ENCODE peak calls at places on chromosome 20, in nine cellular contexts. J, C, D, H, A, V, M, L and I are unnamed samples.

GRCh38 chr20:25444556-25444955 is 37.1 kb downstream of the GINS1 start:
- DNase-seq in H (no peak), V (no peak), A (no peak), J (no peak), L (no peak), C (no peak), M (no peak), D (no peak), I (no peak)

GRCh38 chr20:61436674-61437279 is 184.7 kb downstream of the CDH4 start:
- DNase-seq in A (peak), J (no peak), M (no peak), C (no peak), L (no peak), D (no peak), V (peak), H (peak), I (no peak)

GRCh38 chr20:46078954-46079353 is 10.8 kb downstream of the NCOA5 start:
- DNase-seq in C (no peak), A (no peak), V (no peak), H (peak), J (no peak), D (no peak), M (no peak), L (no peak), I (no peak)

GRCh38 chr20:56566621-56567020 is 33.6 kb downstream of the FAM209B start:
- DNase-seq in C (peak), M (peak), L (no peak), V (no peak), J (no peak), D (no peak), H (no peak), A (no peak), I (peak)

GRCh38 chr20:3572151-3572550 is 91.0 kb downstream of the GFRA4 start:
- DNase-seq in J (no peak), M (no peak), H (no peak), D (no peak), C (no peak), V (no peak), L (no peak), A (peak), I (no peak)

GRCh38 chr20:34675561-34675960 is 1.3 kb downstream of the PIGU start:
- DNase-seq in H (no peak), L (no peak), C (no peak), J (no peak), A (no peak), M (no peak), D (no peak), V (no peak), I (no peak)

GRCh38 chr20:34546751-34547181 is 11.8 kb upstream of the MAP1LC3A start:
- DNase-seq in V (no peak), J (no peak), H (no peak), L (no peak), M (no peak), A (no peak), D (no peak), C (no peak), I (no peak)

GRCh38 chr20:61659652-61660346 is 405.9 kb downstream of the TAF4 start:
- DNase-seq in J (no peak), H (peak), M (no peak), A (no peak), L (no peak), C (no peak), D (no peak), V (no peak), I (no peak)

GRCh38 chr20:30811896-30812671 is 445.4 kb upstream of the DEFB115 start:
- DNase-seq in D (no peak), C (peak), V (peak), A (peak), L (peak), H (peak), J (peak), M (no peak), I (no peak)

GRCh38 chr20:50381771-50382593 is 128.2 kb upstream of the PTPN1 start:
- DNase-seq in A (no peak), M (no peak), V (no peak), J (peak), L (no peak), H (no peak), C (no peak), D (no peak), I (peak)

GRCh38 chr20:33437141-33437911 is 6.2 kb downstream of the SNTA1 start:
- DNase-seq in H (no peak), D (no peak), M (peak), V (no peak), C (no peak), L (no peak), A (no peak), J (no peak), I (no peak)

GRCh38 chr20:56157530-56158203 is 90.9 kb upstream of the MC3R start:
- DNase-seq in H (no peak), L (no peak), V (no peak), C (no peak), A (no peak), J (no peak), M (no peak), D (no peak), I (no peak)

GRCh38 chr20:22546344-22546743 is 38.0 kb downstream of the FOXA2 start:
- DNase-seq in A (no peak), V (no peak), D (no peak), J (no peak), M (no peak), L (no peak), H (no peak), C (no peak), I (no peak)

GRCh38 chr20:8735014-8735413 is 333.9 kb upstream of the PLCB4 start:
- DNase-seq in D (no peak), H (no peak), J (no peak), V (no peak), A (no peak), M (no peak), L (no peak), C (no peak), I (no peak)

GRCh38 chr20:23147964-23148720 is 62.0 kb upstream of the CD93 start:
- DNase-seq in M (peak), H (no peak), D (peak), C (peak), J (no peak), L (no peak), A (peak), V (no peak), I (no peak)

GRCh38 chr20:40254023-40254772 is 434.8 kb downstream of the MAFB start:
- DNase-seq in V (no peak), H (no peak), J (no peak), C (no peak), L (no peak), A (peak), D (no peak), M (no peak), I (no peak)

GRCh38 chr20:33653218-33653899 is 8.8 kb upstream of the C20orf144 start:
- DNase-seq in J (peak), D (peak), C (peak), V (peak), M (peak), H (peak), L (peak), A (peak), I (no peak)

GRCh38 chr20:56360133-56360898 is 1.5 kb downstream of the FAM210B start:
- DNase-seq in V (no peak), D (no peak), M (no peak), L (peak), H (no peak), J (no peak), C (peak), A (no peak), I (no peak)

GRCh38 chr20:64079273-64080012 is at the start of gene RGS19:
- DNase-seq in M (peak), C (peak), H (peak), D (no peak), J (peak), L (peak), A (peak), V (peak), I (peak)

GRCh38 chr20:61263938-61264337 is 11.9 kb downstream of the CDH4 start:
- DNase-seq in L (no peak), H (no peak), J (no peak), V (no peak), A (no peak), C (no peak), D (no peak), M (no peak), I (no peak)

GRCh38 chr20:61263084-61263695 is 11.1 kb downstream of the CDH4 start:
- DNase-seq in A (peak), V (peak), M (peak), L (peak), J (peak), C (peak), D (no peak), H (peak), I (peak)

GRCh38 chr20:44279228-44279627 is 31.8 kb downstream of the FITM2 start:
- DNase-seq in D (no peak), C (peak), J (no peak), A (peak), L (no peak), M (no peak), H (no peak), V (no peak), I (no peak)

GRCh38 chr20:38735172-38735571 is 10.9 kb downstream of the SLC32A1 start:
- DNase-seq in H (no peak), D (no peak), A (no peak), L (no peak), J (no peak), C (no peak), V (peak), M (no peak), I (no peak)

GRCh38 chr20:23265226-23265625 is 85.4 kb upstream of the NXT1 start:
- DNase-seq in J (no peak), D (no peak), A (peak), C (no peak), L (no peak), M (no peak), V (no peak), H (no peak), I (no peak)

GRCh38 chr20:49846206-49846807 is 33.7 kb downstream of the SLC9A8 start:
- DNase-seq in L (peak), V (peak), J (peak), M (peak), A (peak), C (peak), D (peak), H (peak), I (peak)

GRCh38 chr20:56989516-56989915 is 276.9 kb downstream of the BMP7 start:
- DNase-seq in D (no peak), C (peak), J (no peak), A (peak), V (no peak), M (no peak), L (no peak), H (no peak), I (no peak)

GRCh38 chr20:23596856-23597255 is 8.9 kb downstream of the CST9 start:
- DNase-seq in D (no peak), A (no peak), V (no peak), C (peak), J (no peak), M (no peak), H (no peak), L (no peak), I (no peak)

GRCh38 chr20:57657537-57658446 is 37.6 kb upstream of the ZBP1 start:
- DNase-seq in J (peak), A (no peak), L (peak), V (no peak), C (no peak), D (no peak), H (no peak), M (no peak), I (no peak)

GRCh38 chr20:39210331-39211074 is 248.4 kb downstream of the DHX35 start:
- DNase-seq in M (no peak), V (peak), H (peak), J (no peak), D (no peak), C (no peak), L (no peak), A (no peak), I (no peak)

GRCh38 chr20:36183155-36183944 is 28.8 kb downstream of the EPB41L1 start:
- DNase-seq in V (no peak), M (peak), L (no peak), C (no peak), A (no peak), J (no peak), H (no peak), D (no peak), I (no peak)

GRCh38 chr20:33679758-33680485 is 5.7 kb upstream of the NECAB3 start:
- DNase-seq in M (no peak), J (peak), C (no peak), V (no peak), L (no peak), D (no peak), H (no peak), A (no peak), I (no peak)

GRCh38 chr20:14773486-14773885 is 436.1 kb upstream of the FLRT3 start:
- DNase-seq in D (no peak), C (no peak), H (no peak), J (no peak), A (no peak), L (no peak), V (no peak), M (no peak), I (no peak)

GRCh38 chr20:32205502-32206382 is 1.8 kb downstream of the PLAGL2 start:
- DNase-seq in J (peak), V (no peak), M (peak), D (no peak), H (peak), A (peak), L (peak), C (no peak), I (no peak)

GRCh38 chr20:32204485-32205115 is 2.9 kb downstream of the PLAGL2 start:
- DNase-seq in H (no peak), A (no peak), D (no peak), L (no peak), J (no peak), V (no peak), M (peak), C (peak), I (no peak)

GRCh38 chr20:32207626-32208498 is at the start of the genes PLAGL2 and POFUT1:
- DNase-seq in V (peak), H (peak), M (peak), A (peak), C (peak), L (peak), J (peak), D (peak), I (peak)

GRCh38 chr20:32207211-32207625 is 325 bp downstream of the PLAGL2 start:
- DNase-seq in L (no peak), V (peak), A (no peak), H (peak), J (peak), M (peak), D (no peak), C (no peak), I (no peak)

DNA sequence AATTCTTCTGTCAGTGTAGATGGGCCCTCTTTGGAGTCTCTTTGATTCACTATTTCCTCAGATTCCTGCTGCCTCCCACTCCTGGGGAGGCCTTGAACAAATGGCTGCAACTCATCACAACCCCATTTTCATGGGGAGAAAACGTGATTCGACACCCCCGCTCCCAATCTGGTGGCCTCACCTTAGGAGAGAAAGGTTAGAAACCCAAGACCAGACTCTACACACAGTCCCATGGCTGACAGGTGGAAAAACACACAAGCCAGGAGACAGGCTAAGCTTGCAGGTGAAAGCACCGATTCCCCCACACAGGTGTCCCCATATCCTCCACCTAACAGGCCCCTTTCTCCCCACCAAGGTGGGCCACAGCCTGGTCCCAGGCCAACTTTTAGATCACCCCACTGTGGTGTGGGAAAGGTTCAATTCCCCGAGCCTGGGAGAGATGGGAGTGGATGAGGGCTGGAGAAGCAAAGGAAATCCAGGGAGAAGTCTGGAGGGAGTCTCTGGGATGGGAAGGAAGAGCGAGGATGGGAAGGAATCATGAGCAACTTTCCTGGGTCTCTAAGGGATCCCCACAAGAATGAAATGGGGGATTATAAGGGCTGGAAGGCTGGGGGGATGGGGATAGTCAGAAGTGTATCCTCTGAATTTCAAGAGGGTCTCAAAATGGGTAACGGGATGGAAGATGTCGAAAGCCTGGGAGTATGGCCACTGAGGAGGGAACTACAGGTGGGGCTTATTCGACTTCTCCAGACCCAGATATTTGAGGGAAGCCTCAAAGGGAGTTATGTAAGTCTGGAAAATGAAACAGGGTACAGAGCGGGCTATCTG is 946 bp downstream of the PLAGL2 start:
- DNase-seq in V (no peak), H (peak), D (no peak), J (peak), M (peak), C (no peak), L (peak), A (peak), I (no peak)
- TF ChIP-seq EZH2phosphoT487 in V (no peak), H (no peak), D (no peak), J (no peak), M (no peak), C (no peak), L (no peak), A (no peak), I (no peak)

GRCh38 chr20:48178607-48179006 is 393.3 kb upstream of the SULF2 start:
- DNase-seq in M (no peak), D (no peak), C (no peak), J (no peak), V (peak), H (peak), A (no peak), L (no peak), I (no peak)

GRCh38 chr20:48181536-48181935 is 396.3 kb upstream of the SULF2 start:
- DNase-seq in L (no peak), A (no peak), M (no peak), C (no peak), D (no peak), J (peak), H (no peak), V (no peak), I (no peak)

GRCh38 chr20:48177058-48177457 is 391.8 kb upstream of the SULF2 start:
- DNase-seq in M (no peak), J (no peak), D (no peak), V (no peak), L (no peak), C (no peak), H (no peak), A (no peak), I (no peak)

GRCh38 chr20:48180637-48181036 is 395.4 kb upstream of the SULF2 start:
- DNase-seq in A (no peak), L (no peak), H (no peak), M (no peak), V (no peak), J (no peak), D (no peak), C (peak), I (no peak)

GRCh38 chr20:48180039-48180438 is 394.8 kb upstream of the SULF2 start:
- DNase-seq in J (no peak), V (no peak), D (no peak), C (peak), A (peak), H (no peak), L (no peak), M (peak), I (no peak)
- TF ChIP-seq EZH2phosphoT487 in J (no peak), V (no peak), D (no peak), C (no peak), A (no peak), H (no peak), L (no peak), M (no peak), I (no peak)

GRCh38 chr20:47213960-47214359 is 142.5 kb downstream of the ZMYND8 start:
- DNase-seq in A (no peak), M (no peak), C (no peak), J (no peak), V (no peak), H (no peak), L (no peak), D (no peak), I (no peak)
- TF ChIP-seq EZH2phosphoT487 in A (no peak), M (no peak), C (no peak), J (no peak), V (no peak), H (no peak), L (no peak), D (no peak), I (no peak)

GRCh38 chr20:52313335-52313963 is 121.9 kb upstream of the ZFP64 start:
- DNase-seq in C (peak), H (peak), J (no peak), A (peak), M (peak), L (peak), V (peak), D (peak), I (no peak)
- TF ChIP-seq EZH2phosphoT487 in C (no peak), H (no peak), J (no peak), A (no peak), M (no peak), L (no peak), V (no peak), D (no peak), I (no peak)

GRCh38 chr20:37421988-37422387 is 76.0 kb downstream of the SRC start:
- DNase-seq in D (no peak), J (no peak), V (no peak), C (no peak), H (peak), L (no peak), M (peak), A (no peak), I (no peak)
- TF ChIP-seq EZH2phosphoT487 in D (no peak), J (no peak), V (no peak), C (no peak), H (no peak), L (no peak), M (no peak), A (no peak), I (no peak)

GRCh38 chr20:4581838-4582237 is 139.9 kb upstream of the PRND start:
- DNase-seq in D (no peak), A (no peak), L (no peak), J (no peak), C (no peak), M (no peak), V (peak), H (no peak), I (no peak)

GRCh38 chr20:4585758-4586157 is 136.0 kb upstream of the PRND start:
- DNase-seq in A (no peak), C (no peak), J (no peak), H (no peak), D (no peak), M (no peak), L (no peak), V (no peak), I (no peak)

DNA sequence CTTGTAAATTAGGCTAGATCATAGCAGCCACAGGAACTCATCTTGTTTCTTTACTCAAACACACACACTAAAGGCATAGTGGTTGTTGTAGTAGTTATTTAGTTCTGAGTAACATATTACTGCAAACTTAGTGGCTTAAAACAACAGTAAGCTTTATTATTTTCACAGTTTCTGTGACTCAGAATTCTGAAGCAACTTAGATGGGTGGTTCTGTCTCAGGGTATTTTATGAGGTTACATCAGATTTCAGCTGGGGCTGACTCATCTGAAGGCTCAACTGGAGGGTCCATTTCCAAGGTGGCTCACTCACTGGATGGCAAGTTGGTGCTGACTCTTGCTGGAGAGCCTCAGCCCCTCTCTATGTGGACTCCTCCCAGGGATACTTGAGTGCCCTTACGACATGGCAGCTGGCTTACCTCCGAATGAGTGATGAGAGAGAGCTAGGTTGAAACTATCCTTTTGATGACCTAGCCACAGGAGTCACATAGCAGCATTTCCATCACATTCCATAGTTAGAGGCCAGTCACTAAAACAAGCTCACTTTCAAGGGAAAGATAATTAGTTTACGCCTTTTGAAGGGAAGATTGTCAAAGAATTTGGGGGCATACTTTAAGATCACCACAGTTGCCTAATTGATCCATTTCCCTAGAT is 136.5 kb upstream of the PRND start:
- DNase-seq in H (no peak), L (no peak), M (no peak), V (peak), C (peak), D (no peak), A (peak), J (no peak), I (no peak)
- TF ChIP-seq EZH2phosphoT487 in H (no peak), L (no peak), M (no peak), V (no peak), C (no peak), D (no peak), A (no peak), J (no peak), I (no peak)

DNA sequence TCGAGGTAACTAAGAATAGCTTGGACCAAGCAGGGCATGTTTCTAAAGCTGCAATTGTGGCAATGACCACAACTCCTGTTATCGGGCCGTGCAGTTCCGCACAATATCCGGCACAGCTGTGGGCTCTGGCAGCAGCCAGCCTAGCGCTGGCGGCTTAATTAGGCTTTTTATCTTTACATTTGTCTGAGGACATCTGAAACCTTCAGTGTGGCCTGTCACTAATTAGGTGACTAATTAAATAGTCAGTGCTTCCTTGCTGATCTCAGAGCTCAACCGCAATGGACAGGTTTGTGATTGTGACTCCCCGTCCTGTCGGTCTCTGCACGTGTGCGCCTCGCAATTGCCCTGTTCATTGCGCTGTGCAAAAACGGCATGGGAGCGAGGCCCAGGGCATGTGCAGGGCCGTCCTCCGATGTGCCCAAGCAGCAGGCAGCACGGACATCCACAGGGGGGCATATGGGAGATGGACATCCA is 134.8 kb upstream of the INSM1 start:
- DNase-seq in J (no peak), A (no peak), M (no peak), L (peak), H (no peak), D (no peak), C (no peak), V (no peak), I (peak)
- TF ChIP-seq EZH2phosphoT487 in J (no peak), A (no peak), M (no peak), L (no peak), H (no peak), D (no peak), C (no peak), V (no peak), I (no peak)